ENCODE peak calls at places on chromosomes 2 and 18, in nine cellular contexts. One of them, this sample, is unnamed.

GRCh38 chr2:101699939-101700442 is 2.5 kb downstream of the MAP4K4 start:
- DNase-seq in adrenal gland: no peak
- DNase-seq in right atrium auricular region: no peak
- DNase-seq in transverse colon: no peak
- DNase-seq in Calu3: no peak
- DNase-seq in glutamatergic neuron: no peak
- DNase-seq in ascending aorta: no peak
- DNase-seq in WERI-Rb-1: no peak
- DNase-seq in A549: no peak
- DNase-seq in this sample: no peak

GRCh38 chr2:112995346-112995920 is 9.8 kb upstream of the IL36A start:
- DNase-seq in A549: no peak
- DNase-seq in ascending aorta: no peak
- DNase-seq in glutamatergic neuron: no peak
- DNase-seq in right atrium auricular region: no peak
- DNase-seq in transverse colon: no peak
- DNase-seq in Calu3: no peak
- DNase-seq in WERI-Rb-1: no peak
- DNase-seq in adrenal gland: no peak
- DNase-seq in this sample: no peak

GRCh38 chr18:36899289-36899688 is 70.4 kb downstream of the KIAA1328 start:
- DNase-seq in ascending aorta: no peak
- DNase-seq in WERI-Rb-1: no peak
- DNase-seq in Calu3: no peak
- DNase-seq in A549: peak; percentile 55
- DNase-seq in adrenal gland: no peak
- DNase-seq in right atrium auricular region: no peak
- DNase-seq in transverse colon: no peak
- DNase-seq in glutamatergic neuron: no peak
- DNase-seq in this sample: no peak

GRCh38 chr2:101038455-101039255 is 36.6 kb downstream of the RPL31 start:
- DNase-seq in right atrium auricular region: no peak
- DNase-seq in WERI-Rb-1: peak; percentile 53
- DNase-seq in transverse colon: peak; percentile 7
- DNase-seq in A549: peak; percentile 59
- DNase-seq in glutamatergic neuron: no peak
- DNase-seq in ascending aorta: no peak
- DNase-seq in adrenal gland: no peak
- DNase-seq in Calu3: peak; percentile 42
- DNase-seq in this sample: peak; percentile 33

GRCh38 chr2:238100049-238100820 is at the start of gene ESPNL:
- DNase-seq in transverse colon: no peak
- DNase-seq in ascending aorta: no peak
- DNase-seq in Calu3: no peak
- DNase-seq in glutamatergic neuron: peak; percentile 27
- DNase-seq in WERI-Rb-1: peak; percentile 86
- DNase-seq in right atrium auricular region: no peak
- DNase-seq in A549: no peak
- DNase-seq in adrenal gland: no peak
- DNase-seq in this sample: no peak

GRCh38 chr18:37397814-37398213 is 167.8 kb downstream of the CELF4 start:
- DNase-seq in right atrium auricular region: no peak
- DNase-seq in A549: no peak
- DNase-seq in ascending aorta: no peak
- DNase-seq in WERI-Rb-1: no peak
- DNase-seq in Calu3: no peak
- DNase-seq in transverse colon: no peak
- DNase-seq in glutamatergic neuron: no peak
- DNase-seq in adrenal gland: no peak
- DNase-seq in this sample: no peak

GRCh38 chr2:198546091-198546490 is 741.7 kb downstream of the PLCL1 start:
- DNase-seq in glutamatergic neuron: no peak
- DNase-seq in transverse colon: no peak
- DNase-seq in right atrium auricular region: no peak
- DNase-seq in WERI-Rb-1: no peak
- DNase-seq in Calu3: no peak
- DNase-seq in ascending aorta: no peak
- DNase-seq in adrenal gland: no peak
- DNase-seq in A549: no peak
- DNase-seq in this sample: no peak

GRCh38 chr2:7427293-7428060 is 510.3 kb downstream of the RNF144A start:
- DNase-seq in A549: peak; percentile 60
- DNase-seq in Calu3: peak; percentile 44
- DNase-seq in WERI-Rb-1: peak; percentile 38
- DNase-seq in adrenal gland: no peak
- DNase-seq in ascending aorta: no peak
- DNase-seq in transverse colon: no peak
- DNase-seq in glutamatergic neuron: no peak
- DNase-seq in right atrium auricular region: no peak
- DNase-seq in this sample: peak; percentile 21

GRCh38 chr2:148927010-148927409 is 52.0 kb downstream of the KIF5C start:
- DNase-seq in right atrium auricular region: no peak
- DNase-seq in ascending aorta: no peak
- DNase-seq in glutamatergic neuron: no peak
- DNase-seq in Calu3: peak; percentile 24
- DNase-seq in adrenal gland: no peak
- DNase-seq in A549: no peak
- DNase-seq in WERI-Rb-1: no peak
- DNase-seq in transverse colon: peak; percentile 44
- DNase-seq in this sample: no peak

GRCh38 chr18:55319517-55319905 is 268.5 kb downstream of the TCF4 start:
- DNase-seq in transverse colon: no peak
- DNase-seq in adrenal gland: no peak
- DNase-seq in glutamatergic neuron: no peak
- DNase-seq in A549: no peak
- DNase-seq in right atrium auricular region: no peak
- DNase-seq in WERI-Rb-1: no peak
- DNase-seq in Calu3: no peak
- DNase-seq in ascending aorta: no peak
- DNase-seq in this sample: no peak

GRCh38 chr2:188449570-188449969 is 157.9 kb downstream of the GULP1 start:
- DNase-seq in glutamatergic neuron: no peak
- DNase-seq in Calu3: no peak
- DNase-seq in ascending aorta: no peak
- DNase-seq in right atrium auricular region: no peak
- DNase-seq in transverse colon: no peak
- DNase-seq in A549: no peak
- DNase-seq in adrenal gland: no peak
- DNase-seq in WERI-Rb-1: no peak
- DNase-seq in this sample: no peak

GRCh38 chr18:45403341-45404049 is 211.8 kb upstream of the SLC14A2 start:
- DNase-seq in ascending aorta: no peak
- DNase-seq in adrenal gland: no peak
- DNase-seq in WERI-Rb-1: no peak
- DNase-seq in glutamatergic neuron: no peak
- DNase-seq in transverse colon: no peak
- DNase-seq in A549: no peak
- DNase-seq in right atrium auricular region: no peak
- DNase-seq in Calu3: no peak
- DNase-seq in this sample: no peak

GRCh38 chr2:235754381-235755207 is 260.8 kb downstream of the AGAP1 start:
- DNase-seq in adrenal gland: no peak
- DNase-seq in Calu3: no peak
- DNase-seq in WERI-Rb-1: no peak
- DNase-seq in ascending aorta: no peak
- DNase-seq in right atrium auricular region: no peak
- DNase-seq in glutamatergic neuron: no peak
- DNase-seq in transverse colon: no peak
- DNase-seq in A549: no peak
- DNase-seq in this sample: no peak

GRCh38 chr18:31206787-31207381 is 44.2 kb upstream of the DSC1 start:
- DNase-seq in WERI-Rb-1: no peak
- DNase-seq in Calu3: peak; percentile 92
- DNase-seq in A549: peak; percentile 87
- DNase-seq in ascending aorta: peak; percentile 14
- DNase-seq in right atrium auricular region: peak; percentile 64
- DNase-seq in adrenal gland: peak; percentile 60
- DNase-seq in transverse colon: peak; percentile 91
- DNase-seq in glutamatergic neuron: no peak
- DNase-seq in this sample: no peak

GRCh38 chr18:79404567-79404910 is 8.8 kb downstream of the NFATC1 start:
- DNase-seq in transverse colon: no peak
- DNase-seq in adrenal gland: no peak
- DNase-seq in WERI-Rb-1: no peak
- DNase-seq in A549: no peak
- DNase-seq in glutamatergic neuron: peak; percentile 17
- DNase-seq in ascending aorta: no peak
- DNase-seq in right atrium auricular region: no peak
- DNase-seq in Calu3: no peak
- DNase-seq in this sample: no peak

GRCh38 chr2:62266433-62267038 is 70.6 kb downstream of the B3GNT2 start:
- DNase-seq in Calu3: no peak
- DNase-seq in A549: no peak
- DNase-seq in adrenal gland: no peak
- DNase-seq in right atrium auricular region: no peak
- DNase-seq in WERI-Rb-1: no peak
- DNase-seq in glutamatergic neuron: no peak
- DNase-seq in transverse colon: no peak
- DNase-seq in ascending aorta: no peak
- DNase-seq in this sample: no peak

GRCh38 chr2:215635788-215636139 is 199.9 kb upstream of the FN1 start:
- DNase-seq in A549: peak; percentile 54
- DNase-seq in glutamatergic neuron: no peak
- DNase-seq in adrenal gland: no peak
- DNase-seq in right atrium auricular region: no peak
- DNase-seq in Calu3: peak; percentile 43
- DNase-seq in WERI-Rb-1: no peak
- DNase-seq in ascending aorta: no peak
- DNase-seq in transverse colon: no peak
- DNase-seq in this sample: no peak

GRCh38 chr2:237874585-237875161 is 15.2 kb downstream of the RAMP1 start:
- DNase-seq in A549: no peak
- DNase-seq in transverse colon: no peak
- DNase-seq in Calu3: no peak
- DNase-seq in right atrium auricular region: no peak
- DNase-seq in ascending aorta: no peak
- DNase-seq in WERI-Rb-1: no peak
- DNase-seq in adrenal gland: peak; percentile 42
- DNase-seq in glutamatergic neuron: no peak
- DNase-seq in this sample: no peak

GRCh38 chr2:49753344-49753930 is 599.1 kb upstream of the FSHR start:
- DNase-seq in transverse colon: no peak
- DNase-seq in A549: no peak
- DNase-seq in adrenal gland: no peak
- DNase-seq in WERI-Rb-1: peak; percentile 59
- DNase-seq in ascending aorta: no peak
- DNase-seq in glutamatergic neuron: no peak
- DNase-seq in Calu3: no peak
- DNase-seq in right atrium auricular region: no peak
- DNase-seq in this sample: no peak

GRCh38 chr2:229980440-229981184 is 58.3 kb downstream of the FBXO36 start:
- DNase-seq in glutamatergic neuron: no peak
- DNase-seq in right atrium auricular region: peak; percentile 69
- DNase-seq in Calu3: peak; percentile 13
- DNase-seq in WERI-Rb-1: no peak
- DNase-seq in transverse colon: peak; percentile 25
- DNase-seq in adrenal gland: peak; percentile 71
- DNase-seq in A549: no peak
- DNase-seq in ascending aorta: no peak
- DNase-seq in this sample: peak; percentile 6

GRCh38 chr18:8869696-8870095 is 164.3 kb downstream of the MTCL1 start:
- DNase-seq in transverse colon: no peak
- DNase-seq in right atrium auricular region: no peak
- DNase-seq in WERI-Rb-1: no peak
- DNase-seq in Calu3: no peak
- DNase-seq in A549: no peak
- DNase-seq in adrenal gland: no peak
- DNase-seq in glutamatergic neuron: no peak
- DNase-seq in ascending aorta: no peak
- DNase-seq in this sample: no peak

GRCh38 chr2:36530983-36531354 is 67.0 kb downstream of the FEZ2 start:
- DNase-seq in ascending aorta: no peak
- DNase-seq in WERI-Rb-1: no peak
- DNase-seq in glutamatergic neuron: no peak
- DNase-seq in Calu3: no peak
- DNase-seq in right atrium auricular region: no peak
- DNase-seq in adrenal gland: no peak
- DNase-seq in A549: no peak
- DNase-seq in transverse colon: no peak
- DNase-seq in this sample: no peak
- TF ChIP-seq CTCF in ascending aorta: peak; percentile 31
- TF ChIP-seq CTCF in WERI-Rb-1: no peak
- TF ChIP-seq CTCF in glutamatergic neuron: peak; percentile 13
- TF ChIP-seq CTCF in Calu3: no peak
- TF ChIP-seq CTCF in right atrium auricular region: peak; percentile 24
- TF ChIP-seq CTCF in adrenal gland: no peak
- TF ChIP-seq CTCF in A549: no peak
- TF ChIP-seq CTCF in transverse colon: no peak
- TF ChIP-seq CTCF in this sample: peak; percentile 40

GRCh38 chr2:21928292-21928691 is 804.5 kb downstream of the TDRD15 start:
- DNase-seq in glutamatergic neuron: no peak
- DNase-seq in adrenal gland: no peak
- DNase-seq in right atrium auricular region: no peak
- DNase-seq in transverse colon: no peak
- DNase-seq in ascending aorta: no peak
- DNase-seq in WERI-Rb-1: no peak
- DNase-seq in Calu3: no peak
- DNase-seq in A549: no peak
- DNase-seq in this sample: no peak
- TF ChIP-seq CTCF in glutamatergic neuron: peak; percentile 58
- TF ChIP-seq CTCF in adrenal gland: no peak
- TF ChIP-seq CTCF in right atrium auricular region: peak; percentile 27
- TF ChIP-seq CTCF in transverse colon: no peak
- TF ChIP-seq CTCF in ascending aorta: no peak
- TF ChIP-seq CTCF in WERI-Rb-1: no peak
- TF ChIP-seq CTCF in Calu3: no peak
- TF ChIP-seq CTCF in A549: no peak
- TF ChIP-seq CTCF in this sample: peak; percentile 25

DNA sequence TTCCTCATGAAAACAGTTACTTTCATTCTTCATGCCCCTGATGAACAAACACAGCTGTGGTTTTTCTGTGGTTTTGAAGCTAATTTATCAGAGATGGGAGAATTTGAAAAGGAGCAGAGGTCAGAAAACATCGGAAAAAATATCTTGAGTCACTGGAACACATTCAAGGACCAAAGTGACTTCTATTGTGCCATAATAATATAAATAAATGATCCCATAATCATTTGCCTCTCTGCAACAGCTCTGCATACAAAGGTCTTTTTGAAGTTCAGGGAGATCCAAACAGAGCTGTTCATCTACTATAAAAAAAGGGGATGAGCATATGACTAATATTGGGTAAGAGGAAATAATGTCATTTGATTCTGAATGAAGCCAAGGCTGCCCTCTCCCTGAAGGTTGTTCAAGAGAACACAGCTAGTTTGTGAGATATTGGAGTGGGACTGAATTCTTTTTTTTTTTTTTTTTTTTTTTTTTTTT is 201.3 kb upstream of the GALNT5 start:
- DNase-seq in Calu3: peak; percentile 6
- DNase-seq in WERI-Rb-1: no peak
- DNase-seq in adrenal gland: peak; percentile 51
- DNase-seq in glutamatergic neuron: no peak
- DNase-seq in right atrium auricular region: no peak
- DNase-seq in A549: peak; percentile 68
- DNase-seq in ascending aorta: no peak
- DNase-seq in transverse colon: no peak
- DNase-seq in this sample: no peak
- TF ChIP-seq CTCF in Calu3: no peak
- TF ChIP-seq CTCF in WERI-Rb-1: no peak
- TF ChIP-seq CTCF in adrenal gland: no peak
- TF ChIP-seq CTCF in glutamatergic neuron: no peak
- TF ChIP-seq CTCF in right atrium auricular region: no peak
- TF ChIP-seq CTCF in A549: no peak
- TF ChIP-seq CTCF in ascending aorta: no peak
- TF ChIP-seq CTCF in transverse colon: no peak
- TF ChIP-seq CTCF in this sample: no peak

GRCh38 chr18:10233082-10233875 is 221.2 kb upstream of the APCDD1 start:
- DNase-seq in Calu3: no peak
- DNase-seq in adrenal gland: no peak
- DNase-seq in ascending aorta: no peak
- DNase-seq in glutamatergic neuron: no peak
- DNase-seq in right atrium auricular region: no peak
- DNase-seq in A549: no peak
- DNase-seq in transverse colon: no peak
- DNase-seq in WERI-Rb-1: no peak
- DNase-seq in this sample: no peak
- TF ChIP-seq CTCF in Calu3: no peak
- TF ChIP-seq CTCF in adrenal gland: no peak
- TF ChIP-seq CTCF in ascending aorta: no peak
- TF ChIP-seq CTCF in glutamatergic neuron: no peak
- TF ChIP-seq CTCF in right atrium auricular region: no peak
- TF ChIP-seq CTCF in A549: no peak
- TF ChIP-seq CTCF in transverse colon: no peak
- TF ChIP-seq CTCF in WERI-Rb-1: no peak
- TF ChIP-seq CTCF in this sample: no peak